ENCODE peak calls at places on chromosomes 13 and 19, in four cellular contexts. A, E, J and L are unnamed samples.
A peak's percentile ranks its signal among the peaks of the same experiment; 100 is the strongest.

GRCh38 chr13:99374169-99374991 is 67.2 kb upstream of the GPR183 start:
- DNase-seq in E (no peak), J (no peak), A (no peak), L (peak; percentile 43)

GRCh38 chr13:26022538-26023292 is 29.1 kb downstream of the SHISA2 start:
- DNase-seq in E (peak; percentile 67), A (peak; percentile 74), J (peak; percentile 85), L (peak; percentile 87)

GRCh38 chr13:113836917-113837553 is 26.8 kb downstream of the GAS6 start:
- DNase-seq in A (peak; percentile 95), J (no peak), E (peak; percentile 77), L (peak; percentile 78)

GRCh38 chr13:98144501-98145350 is 1.8 kb downstream of the FARP1 start:
- DNase-seq in J (no peak), E (peak; percentile 44), A (peak; percentile 44), L (no peak)

GRCh38 chr19:15429825-15430467 is 11.2 kb upstream of the AKAP8L start:
- DNase-seq in J (no peak), A (no peak), E (no peak), L (no peak)

GRCh38 chr13:84418041-84418440 is 535.8 kb upstream of the SLITRK1 start:
- DNase-seq in E (no peak), A (no peak), J (no peak), L (no peak)

GRCh38 chr13:84651288-84651687 is 769.0 kb upstream of the SLITRK1 start:
- DNase-seq in J (no peak), A (peak; percentile 81), E (peak; percentile 90), L (no peak)

GRCh38 chr13:50379584-50379983 is 364.3 kb downstream of the KCNRG start:
- DNase-seq in J (no peak), E (no peak), A (no peak), L (no peak)

GRCh38 chr13:41457589-41458186 is 338 bp downstream of the RGCC start:
- DNase-seq in A (no peak), J (peak; percentile 33), E (no peak), L (no peak)

GRCh38 chr19:16516923-16517610 is 20.9 kb downstream of the C19orf44 start:
- DNase-seq in A (no peak), E (no peak), J (no peak), L (no peak)

DNA sequence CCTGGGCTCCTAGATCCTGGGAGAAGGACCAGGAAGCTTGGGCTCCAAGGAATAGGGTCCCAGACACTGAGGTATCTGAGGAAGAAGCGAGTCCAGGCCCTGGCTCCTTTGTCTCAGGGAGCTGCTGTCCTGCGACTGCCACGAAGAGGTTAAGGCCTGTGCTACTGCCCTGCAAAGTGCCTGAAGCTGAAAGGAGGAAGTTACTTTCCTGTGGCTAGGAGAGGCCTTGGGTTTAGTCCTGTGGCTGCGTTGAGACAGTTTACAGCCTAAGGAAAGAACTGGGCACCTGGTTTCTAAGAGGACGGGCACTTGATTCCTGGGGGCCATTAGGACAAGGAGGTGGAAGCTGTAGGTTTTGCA is 2.8 kb downstream of the MYADM start:
- DNase-seq in J (no peak), A (no peak), E (no peak), L (no peak)
- H3K27ac ChIP-seq in J (no peak overlapping the region), A (no peak overlapping the region), E (peak overlapping the region; percentile 100), L (peak overlapping the region; percentile 97)

GRCh38 chr19:14198384-14199376 is 7.3 kb downstream of the ADGRL1 start:
- DNase-seq in E (peak; percentile 46), A (no peak), J (no peak), L (no peak)
- TF ChIP-seq CTCF in E (no peak), A (peak; percentile 16), J (no peak), L (no peak)

DNA sequence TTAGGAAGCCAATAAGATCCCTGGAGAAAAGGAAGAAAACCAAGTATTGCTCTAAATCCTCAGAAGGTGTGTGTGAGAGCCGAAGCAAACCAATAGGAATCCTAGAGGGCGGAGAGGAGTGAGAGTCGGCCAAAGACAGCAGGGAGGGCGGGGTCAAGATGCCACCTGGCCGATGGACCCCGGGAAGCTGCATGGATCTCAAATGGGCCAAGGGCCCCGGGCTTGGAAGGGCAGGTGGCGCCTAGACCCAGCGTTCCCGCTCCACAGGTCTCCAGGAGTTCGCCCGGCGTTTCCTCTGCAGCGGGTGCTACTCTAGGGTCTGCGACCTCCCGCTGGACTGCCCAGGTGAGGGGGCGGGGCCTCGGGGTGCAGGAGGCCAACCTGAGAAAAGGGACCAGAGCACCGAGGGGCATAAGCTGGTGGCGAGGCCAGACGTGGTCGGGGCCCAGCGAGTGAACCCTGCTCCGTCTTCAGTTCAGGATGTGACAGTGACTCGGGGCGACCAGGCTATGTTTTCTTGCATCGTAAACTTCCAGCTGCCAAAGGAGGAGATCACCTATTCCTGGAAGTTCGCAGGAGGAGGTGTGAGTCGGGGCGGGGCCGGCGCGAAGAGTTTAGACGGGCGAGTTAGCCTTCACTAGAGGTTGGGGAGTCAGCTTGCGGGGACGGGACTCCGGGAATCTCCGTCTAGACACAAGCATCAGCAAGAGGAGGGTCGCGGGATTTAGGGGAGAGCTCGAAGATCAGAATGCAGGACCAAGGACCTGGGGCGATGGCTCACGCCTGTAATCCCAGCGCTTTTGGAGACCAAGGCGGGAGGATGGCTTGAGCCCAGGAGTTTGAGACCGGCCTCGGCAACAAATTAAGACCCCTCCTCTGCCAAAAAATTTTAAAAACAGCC is 9.9 kb downstream of the SPACA6 start:
- DNase-seq in A (no peak), J (peak; percentile 46), E (no peak), L (no peak)
- H3K27ac ChIP-seq in A (no peak overlapping the region), J (no peak overlapping the region), E (no peak overlapping the region), L (peak overlapping the region; percentile 93)

GRCh38 chr19:49976496-49976895 is 15.5 kb upstream of the SIGLEC11 start:
- DNase-seq in E (no peak), J (no peak), A (no peak), L (no peak)
- TF ChIP-seq CTCF in E (no peak), J (no peak), A (no peak), L (no peak)

GRCh38 chr19:3868770-3869456 is at the start of gene ZFR2:
- DNase-seq in E (no peak), A (no peak), J (no peak), L (no peak)
- H3K27ac ChIP-seq in E (no peak within 1 kb of the TSS), A (no peak within 1 kb of the TSS), J (no peak within 1 kb of the TSS), L (no peak within 1 kb of the TSS)

DNA sequence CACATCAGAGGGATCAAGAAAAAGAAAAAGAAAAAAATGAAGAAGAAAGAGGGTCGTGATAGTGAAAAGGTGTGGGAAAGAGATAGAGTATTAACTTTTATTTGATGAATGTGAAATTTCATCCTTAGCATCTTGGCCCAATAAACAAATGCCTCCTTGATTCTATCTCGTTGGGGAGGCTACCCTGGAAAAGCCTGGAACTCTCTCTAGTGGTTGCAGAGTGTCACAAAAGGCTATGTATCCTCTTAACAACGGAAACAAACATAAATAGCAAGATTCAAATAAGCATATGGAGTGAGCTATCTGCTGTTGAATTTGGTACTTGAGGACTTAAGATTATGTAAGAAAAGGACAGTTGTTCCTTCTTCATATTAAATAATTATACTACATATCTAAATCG is 557.4 kb downstream of the DCT start:
- DNase-seq in J (no peak), E (no peak), A (no peak), L (no peak)
- TF ChIP-seq CTCF in J (no peak), E (no peak), A (peak; percentile 6), L (no peak)

GRCh38 chr13:33448889-33449288 is 163.3 kb upstream of the STARD13 start:
- DNase-seq in J (no peak), E (no peak), A (no peak), L (no peak)

GRCh38 chr13:33445476-33445875 is 159.9 kb upstream of the STARD13 start:
- DNase-seq in J (no peak), E (no peak), A (no peak), L (no peak)

GRCh38 chr13:33445024-33445423 is 159.5 kb upstream of the STARD13 start:
- DNase-seq in E (no peak), A (no peak), J (no peak), L (no peak)

GRCh38 chr13:33450956-33451709 is 165.6 kb upstream of the STARD13 start:
- DNase-seq in E (no peak), A (no peak), J (no peak), L (no peak)

GRCh38 chr13:33446821-33447481 is 161.4 kb upstream of the STARD13 start:
- DNase-seq in E (no peak), J (peak; percentile 62), A (peak; percentile 62), L (no peak)
- H3K27ac ChIP-seq in E (no peak overlapping the region), J (no peak overlapping the region), A (no peak overlapping the region), L (no peak overlapping the region)

GRCh38 chr13:78201411-78201810 is 282.8 kb upstream of the EDNRB start:
- DNase-seq in J (no peak), A (no peak), E (no peak), L (no peak)
- TF ChIP-seq CTCF in J (no peak), A (no peak), E (no peak), L (no peak)

GRCh38 chr13:32754179-32754578 is 167.9 kb downstream of the PDS5B start:
- DNase-seq in J (no peak), A (no peak), E (no peak), L (no peak)

GRCh38 chr13:32748305-32748704 is 162.1 kb downstream of the PDS5B start:
- DNase-seq in E (no peak), A (no peak), J (no peak), L (no peak)

GRCh38 chr13:32751340-32751739 is 165.1 kb downstream of the PDS5B start:
- DNase-seq in A (no peak), E (no peak), J (no peak), L (no peak)

DNA sequence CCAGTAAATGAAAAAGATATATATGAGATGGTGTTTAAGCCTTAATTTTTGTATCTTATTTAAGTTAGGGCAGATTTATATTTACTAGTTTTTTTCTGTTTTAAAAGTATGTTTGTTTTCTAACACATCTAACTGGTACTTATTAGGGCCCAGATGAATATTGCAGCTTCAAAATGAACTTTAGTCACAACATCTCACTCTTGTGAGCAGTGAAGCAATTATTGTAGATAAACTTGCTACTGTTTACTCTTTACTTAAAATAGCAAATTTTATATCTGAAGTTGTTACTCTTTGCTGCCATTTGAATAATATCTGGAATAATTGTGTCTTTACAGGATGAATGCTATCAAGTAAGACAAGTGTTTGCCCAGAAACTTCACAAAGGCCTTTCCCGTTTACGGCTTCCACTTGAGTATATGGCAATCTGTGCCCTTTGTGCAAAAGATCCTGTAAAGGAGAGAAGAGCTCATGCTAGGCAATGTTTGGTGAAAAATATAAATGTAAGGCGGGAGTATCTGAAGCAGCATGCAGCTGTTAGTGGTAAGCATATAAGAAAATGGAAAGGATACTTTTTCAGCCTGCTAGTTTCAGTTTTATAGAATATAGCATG is 166.8 kb downstream of the PDS5B start:
- DNase-seq in J (no peak), A (no peak), E (no peak), L (no peak)
- H3K27ac ChIP-seq in J (no peak overlapping the region), A (no peak overlapping the region), E (no peak overlapping the region), L (no peak overlapping the region)

DNA sequence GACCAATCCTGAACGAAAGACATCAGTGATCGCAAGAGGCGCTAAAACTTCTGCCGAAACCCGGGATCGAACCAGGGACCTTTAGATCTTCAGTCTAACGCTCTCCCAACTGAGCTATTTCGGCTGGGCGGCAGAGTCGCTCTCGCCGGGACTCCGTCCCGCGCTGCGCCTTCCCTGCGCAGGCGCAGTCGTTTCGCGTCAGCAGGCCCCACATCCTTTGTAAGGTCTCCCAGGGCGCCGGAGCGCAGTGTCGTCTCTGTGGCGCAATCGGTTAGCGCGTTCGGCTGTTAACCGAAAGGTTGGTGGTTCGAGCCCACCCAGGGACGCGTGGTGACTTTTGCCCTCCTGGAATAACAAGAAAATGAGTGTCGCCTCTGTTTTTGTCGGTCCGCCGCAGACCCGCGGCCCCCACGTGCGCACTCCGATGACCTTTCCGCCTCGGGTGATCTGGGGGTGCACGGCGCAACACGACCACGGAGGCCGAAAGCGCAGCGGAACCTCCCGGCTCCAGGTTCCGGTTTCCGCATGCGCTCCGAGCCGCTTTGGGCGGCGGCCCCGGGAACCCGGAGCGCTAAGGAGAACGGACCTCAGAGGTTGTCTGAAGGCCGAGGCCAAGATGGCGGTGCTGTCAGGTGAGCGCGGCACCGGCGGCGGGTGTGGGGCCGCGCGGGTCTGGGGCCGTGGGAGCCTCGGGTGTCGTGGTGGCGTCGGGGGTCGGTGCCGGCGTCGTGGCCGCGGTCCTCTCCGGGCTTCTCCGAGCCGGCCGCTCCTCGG is at the start of gene NDUFS7:
- DNase-seq in A (peak; percentile 88), E (peak; percentile 95), J (peak; percentile 89), L (peak; percentile 93)
- TF ChIP-seq CTCF in A (no peak), E (peak; percentile 17), J (no peak), L (no peak)